ENCODE peak calls at places on chromosome 21, in eight cellular contexts. One of them, this sample, is unnamed.

GRCh38 chr21:46214478-46215340 is 13.9 kb downstream of the LSS start:
- DNase-seq in fibroblast of mammary gland: no peak
- DNase-seq in WTC11: no peak
- DNase-seq in pancreas: peak; percentile 55
- DNase-seq in astrocyte of the spinal cord: no peak
- DNase-seq in CD14-positive monocyte: no peak
- DNase-seq in heart left ventricle: no peak
- DNase-seq in astrocyte of the cerebellum: no peak
- DNase-seq in this sample: no peak

GRCh38 chr21:29647353-29647781 is 292.4 kb downstream of the GRIK1 start:
- DNase-seq in pancreas: no peak
- DNase-seq in fibroblast of mammary gland: peak; percentile 22
- DNase-seq in astrocyte of the cerebellum: no peak
- DNase-seq in astrocyte of the spinal cord: peak; percentile 37
- DNase-seq in heart left ventricle: no peak
- DNase-seq in CD14-positive monocyte: peak; percentile 44
- DNase-seq in WTC11: no peak
- DNase-seq in this sample: no peak

GRCh38 chr21:46538262-46538661 is 66.6 kb downstream of the S100B start:
- DNase-seq in astrocyte of the spinal cord: no peak
- DNase-seq in CD14-positive monocyte: no peak
- DNase-seq in heart left ventricle: no peak
- DNase-seq in fibroblast of mammary gland: no peak
- DNase-seq in astrocyte of the cerebellum: no peak
- DNase-seq in WTC11: no peak
- DNase-seq in pancreas: no peak
- DNase-seq in this sample: no peak

GRCh38 chr21:15289896-15290841 is 225.4 kb upstream of the NRIP1 start:
- DNase-seq in WTC11: peak; percentile 88
- DNase-seq in fibroblast of mammary gland: no peak
- DNase-seq in heart left ventricle: peak; percentile 63
- DNase-seq in CD14-positive monocyte: no peak
- DNase-seq in astrocyte of the spinal cord: no peak
- DNase-seq in astrocyte of the cerebellum: no peak
- DNase-seq in pancreas: peak; percentile 90
- DNase-seq in this sample: peak; percentile 46

GRCh38 chr21:39518055-39518844 is 66.5 kb downstream of the SH3BGR start:
- DNase-seq in fibroblast of mammary gland: peak; percentile 48
- DNase-seq in astrocyte of the cerebellum: peak; percentile 16
- DNase-seq in WTC11: peak; percentile 78
- DNase-seq in pancreas: no peak
- DNase-seq in CD14-positive monocyte: no peak
- DNase-seq in heart left ventricle: no peak
- DNase-seq in astrocyte of the spinal cord: peak; percentile 53
- DNase-seq in this sample: peak; percentile 57

GRCh38 chr21:34191876-34192275 is 118.5 kb downstream of the MRPS6 start:
- DNase-seq in fibroblast of mammary gland: no peak
- DNase-seq in heart left ventricle: no peak
- DNase-seq in astrocyte of the cerebellum: no peak
- DNase-seq in pancreas: no peak
- DNase-seq in CD14-positive monocyte: no peak
- DNase-seq in WTC11: no peak
- DNase-seq in astrocyte of the spinal cord: no peak
- DNase-seq in this sample: no peak

GRCh38 chr21:8989261-8989882 is 1532.0 kb upstream of the TPTE start:
- DNase-seq in astrocyte of the cerebellum: no peak
- DNase-seq in WTC11: no peak
- DNase-seq in pancreas: no peak
- DNase-seq in astrocyte of the spinal cord: no peak
- DNase-seq in fibroblast of mammary gland: no peak
- DNase-seq in heart left ventricle: no peak
- DNase-seq in CD14-positive monocyte: no peak
- DNase-seq in this sample: no peak

GRCh38 chr21:43854773-43855633 is 10.0 kb upstream of the AGPAT3 start:
- DNase-seq in WTC11: no peak
- DNase-seq in fibroblast of mammary gland: no peak
- DNase-seq in CD14-positive monocyte: peak; percentile 67
- DNase-seq in heart left ventricle: no peak
- DNase-seq in astrocyte of the spinal cord: no peak
- DNase-seq in astrocyte of the cerebellum: no peak
- DNase-seq in pancreas: peak; percentile 43
- DNase-seq in this sample: no peak

GRCh38 chr21:28818663-28819278 is 173.9 kb downstream of the LTN1 start:
- DNase-seq in fibroblast of mammary gland: peak; percentile 64
- DNase-seq in pancreas: no peak
- DNase-seq in astrocyte of the cerebellum: no peak
- DNase-seq in WTC11: no peak
- DNase-seq in heart left ventricle: no peak
- DNase-seq in astrocyte of the spinal cord: no peak
- DNase-seq in CD14-positive monocyte: no peak
- DNase-seq in this sample: no peak

GRCh38 chr21:29854795-29855194 is 85.0 kb downstream of the GRIK1 start:
- DNase-seq in CD14-positive monocyte: no peak
- DNase-seq in heart left ventricle: no peak
- DNase-seq in WTC11: no peak
- DNase-seq in astrocyte of the spinal cord: no peak
- DNase-seq in astrocyte of the cerebellum: no peak
- DNase-seq in pancreas: no peak
- DNase-seq in fibroblast of mammary gland: no peak
- DNase-seq in this sample: no peak

GRCh38 chr21:38853421-38853919 is 47.7 kb downstream of the ETS2 start:
- DNase-seq in heart left ventricle: no peak
- DNase-seq in WTC11: no peak
- DNase-seq in astrocyte of the spinal cord: peak; percentile 96
- DNase-seq in pancreas: no peak
- DNase-seq in fibroblast of mammary gland: peak; percentile 95
- DNase-seq in astrocyte of the cerebellum: peak; percentile 89
- DNase-seq in CD14-positive monocyte: peak; percentile 80
- DNase-seq in this sample: no peak

GRCh38 chr21:38847556-38847955 is 41.8 kb downstream of the ETS2 start:
- DNase-seq in astrocyte of the spinal cord: peak; percentile 40
- DNase-seq in pancreas: no peak
- DNase-seq in fibroblast of mammary gland: no peak
- DNase-seq in CD14-positive monocyte: no peak
- DNase-seq in astrocyte of the cerebellum: no peak
- DNase-seq in heart left ventricle: no peak
- DNase-seq in WTC11: no peak
- DNase-seq in this sample: no peak

GRCh38 chr21:16269497-16269896 is 539.7 kb downstream of the USP25 start:
- DNase-seq in astrocyte of the cerebellum: no peak
- DNase-seq in astrocyte of the spinal cord: no peak
- DNase-seq in fibroblast of mammary gland: no peak
- DNase-seq in CD14-positive monocyte: no peak
- DNase-seq in pancreas: no peak
- DNase-seq in heart left ventricle: no peak
- DNase-seq in WTC11: no peak
- DNase-seq in this sample: no peak

GRCh38 chr21:40186036-40186435 is 318.8 kb downstream of the PCP4 start:
- DNase-seq in astrocyte of the spinal cord: peak; percentile 40
- DNase-seq in WTC11: no peak
- DNase-seq in CD14-positive monocyte: no peak
- DNase-seq in heart left ventricle: no peak
- DNase-seq in astrocyte of the cerebellum: peak; percentile 62
- DNase-seq in pancreas: no peak
- DNase-seq in fibroblast of mammary gland: no peak
- DNase-seq in this sample: no peak

GRCh38 chr21:36713746-36714145 is 14.8 kb downstream of the SIM2 start:
- DNase-seq in astrocyte of the spinal cord: no peak
- DNase-seq in CD14-positive monocyte: no peak
- DNase-seq in heart left ventricle: no peak
- DNase-seq in astrocyte of the cerebellum: no peak
- DNase-seq in fibroblast of mammary gland: no peak
- DNase-seq in WTC11: no peak
- DNase-seq in pancreas: no peak
- DNase-seq in this sample: no peak

GRCh38 chr21:43740497-43741156 is 21.7 kb downstream of the PDXK start:
- DNase-seq in fibroblast of mammary gland: peak; percentile 45
- DNase-seq in astrocyte of the spinal cord: peak; percentile 17
- DNase-seq in pancreas: peak; percentile 87
- DNase-seq in CD14-positive monocyte: no peak
- DNase-seq in heart left ventricle: no peak
- DNase-seq in astrocyte of the cerebellum: no peak
- DNase-seq in WTC11: peak; percentile 63
- DNase-seq in this sample: peak; percentile 32

GRCh38 chr21:46161180-46161799 is 5.9 kb upstream of the FTCD start:
- DNase-seq in fibroblast of mammary gland: no peak
- DNase-seq in pancreas: peak; percentile 68
- DNase-seq in WTC11: no peak
- DNase-seq in CD14-positive monocyte: no peak
- DNase-seq in heart left ventricle: peak; percentile 51
- DNase-seq in astrocyte of the spinal cord: no peak
- DNase-seq in astrocyte of the cerebellum: no peak
- DNase-seq in this sample: no peak

GRCh38 chr21:37862536-37862935 is 53.7 kb downstream of the KCNJ6 start:
- DNase-seq in pancreas: no peak
- DNase-seq in astrocyte of the cerebellum: no peak
- DNase-seq in astrocyte of the spinal cord: peak; percentile 32
- DNase-seq in heart left ventricle: no peak
- DNase-seq in fibroblast of mammary gland: no peak
- DNase-seq in WTC11: no peak
- DNase-seq in CD14-positive monocyte: no peak
- DNase-seq in this sample: no peak

GRCh38 chr21:16829532-16829931 is 683.3 kb upstream of the CXADR start:
- DNase-seq in fibroblast of mammary gland: no peak
- DNase-seq in CD14-positive monocyte: no peak
- DNase-seq in pancreas: no peak
- DNase-seq in heart left ventricle: no peak
- DNase-seq in astrocyte of the spinal cord: no peak
- DNase-seq in WTC11: no peak
- DNase-seq in astrocyte of the cerebellum: no peak
- DNase-seq in this sample: no peak

GRCh38 chr21:16588433-16588860 is 858.7 kb downstream of the USP25 start:
- DNase-seq in CD14-positive monocyte: no peak
- DNase-seq in pancreas: peak; percentile 41
- DNase-seq in astrocyte of the cerebellum: no peak
- DNase-seq in astrocyte of the spinal cord: peak; percentile 81
- DNase-seq in fibroblast of mammary gland: peak; percentile 90
- DNase-seq in WTC11: peak; percentile 45
- DNase-seq in heart left ventricle: peak; percentile 64
- DNase-seq in this sample: peak; percentile 48

GRCh38 chr21:38995755-38996154 is 187.5 kb downstream of the PSMG1 start:
- DNase-seq in pancreas: no peak
- DNase-seq in heart left ventricle: no peak
- DNase-seq in WTC11: no peak
- DNase-seq in CD14-positive monocyte: no peak
- DNase-seq in fibroblast of mammary gland: no peak
- DNase-seq in astrocyte of the spinal cord: no peak
- DNase-seq in astrocyte of the cerebellum: no peak
- DNase-seq in this sample: no peak

GRCh38 chr21:46017148-46017547 is 35.6 kb downstream of the COL6A1 start:
- DNase-seq in astrocyte of the spinal cord: no peak
- DNase-seq in fibroblast of mammary gland: no peak
- DNase-seq in pancreas: no peak
- DNase-seq in CD14-positive monocyte: no peak
- DNase-seq in heart left ventricle: no peak
- DNase-seq in astrocyte of the cerebellum: no peak
- DNase-seq in WTC11: no peak
- DNase-seq in this sample: no peak

GRCh38 chr21:26091480-26092018 is 79.0 kb downstream of the APP start:
- DNase-seq in fibroblast of mammary gland: no peak
- DNase-seq in pancreas: no peak
- DNase-seq in WTC11: no peak
- DNase-seq in CD14-positive monocyte: no peak
- DNase-seq in heart left ventricle: no peak
- DNase-seq in astrocyte of the spinal cord: no peak
- DNase-seq in astrocyte of the cerebellum: no peak
- DNase-seq in this sample: no peak
- TF ChIP-seq CTCF in fibroblast of mammary gland: peak; percentile 14
- TF ChIP-seq CTCF in pancreas: no peak
- TF ChIP-seq CTCF in WTC11: no peak
- TF ChIP-seq CTCF in CD14-positive monocyte: no peak
- TF ChIP-seq CTCF in heart left ventricle: no peak
- TF ChIP-seq CTCF in astrocyte of the spinal cord: no peak
- TF ChIP-seq CTCF in astrocyte of the cerebellum: no peak
- TF ChIP-seq CTCF in this sample: peak; percentile 30

GRCh38 chr21:44909719-44910118 is 11.0 kb downstream of the ITGB2 start:
- DNase-seq in heart left ventricle: no peak
- DNase-seq in WTC11: no peak
- DNase-seq in astrocyte of the cerebellum: no peak
- DNase-seq in astrocyte of the spinal cord: no peak
- DNase-seq in pancreas: no peak
- DNase-seq in fibroblast of mammary gland: no peak
- DNase-seq in CD14-positive monocyte: no peak
- DNase-seq in this sample: no peak
- TF ChIP-seq CTCF in heart left ventricle: no peak
- TF ChIP-seq CTCF in WTC11: no peak
- TF ChIP-seq CTCF in astrocyte of the cerebellum: no peak
- TF ChIP-seq CTCF in astrocyte of the spinal cord: no peak
- TF ChIP-seq CTCF in pancreas: no peak
- TF ChIP-seq CTCF in fibroblast of mammary gland: no peak
- TF ChIP-seq CTCF in CD14-positive monocyte: no peak
- TF ChIP-seq CTCF in this sample: no peak

DNA sequence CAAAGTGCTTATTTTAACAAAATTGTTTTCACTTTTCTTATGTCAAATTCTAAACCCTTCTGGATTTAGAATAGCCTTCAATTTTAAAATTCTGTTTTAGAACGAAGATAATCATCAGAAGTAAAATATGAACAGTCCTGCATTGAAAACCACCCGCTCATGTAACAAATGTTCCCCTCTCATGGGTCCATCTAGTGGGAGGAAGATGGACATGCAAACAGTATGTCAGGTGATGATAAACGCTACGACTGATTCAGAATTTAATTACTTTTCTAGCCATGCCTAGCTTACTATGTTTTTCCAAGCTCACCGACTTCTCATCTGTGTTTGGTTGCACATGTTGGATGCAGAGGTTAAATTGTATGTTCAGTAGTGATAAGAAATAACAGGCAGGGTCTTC is 23.5 kb downstream of the SOD1 start:
- DNase-seq in fibroblast of mammary gland: no peak
- DNase-seq in astrocyte of the cerebellum: no peak
- DNase-seq in CD14-positive monocyte: no peak
- DNase-seq in heart left ventricle: no peak
- DNase-seq in astrocyte of the spinal cord: no peak
- DNase-seq in pancreas: no peak
- DNase-seq in WTC11: no peak
- DNase-seq in this sample: no peak
- TF ChIP-seq CTCF in fibroblast of mammary gland: no peak
- TF ChIP-seq CTCF in astrocyte of the cerebellum: peak; percentile 19
- TF ChIP-seq CTCF in CD14-positive monocyte: no peak
- TF ChIP-seq CTCF in heart left ventricle: no peak
- TF ChIP-seq CTCF in astrocyte of the spinal cord: no peak
- TF ChIP-seq CTCF in pancreas: no peak
- TF ChIP-seq CTCF in WTC11: no peak
- TF ChIP-seq CTCF in this sample: peak; percentile 22

DNA sequence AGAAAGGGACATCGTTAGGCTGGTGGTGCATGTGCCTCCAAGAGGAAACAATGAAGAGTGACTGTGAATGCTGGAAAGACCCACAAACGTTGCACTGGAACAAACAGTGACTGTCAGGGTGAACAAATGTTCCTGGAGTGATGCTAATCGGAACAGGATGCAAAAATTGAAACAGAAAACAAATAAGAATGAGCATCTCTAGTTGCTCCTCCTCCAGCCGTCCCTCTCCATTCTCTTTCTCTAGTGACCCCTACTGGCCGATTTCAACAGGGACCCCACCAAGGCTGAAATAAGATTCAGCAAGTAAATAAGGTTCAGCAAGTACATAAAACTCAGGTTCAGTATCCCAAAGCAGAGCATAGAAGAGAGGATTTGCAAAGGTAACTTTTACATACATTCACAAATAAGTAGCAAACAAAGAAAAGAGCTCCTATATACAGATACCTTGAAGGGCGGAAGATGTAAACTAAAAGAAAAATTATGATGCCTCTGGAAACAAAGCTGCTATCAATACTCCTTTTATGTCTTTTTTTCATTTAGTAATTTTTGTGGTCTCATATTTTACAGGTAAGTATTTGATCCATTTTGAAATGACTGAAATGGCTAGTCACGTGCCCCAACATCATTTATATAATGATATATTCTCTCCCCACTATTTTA is 836.1 kb upstream of the ADAMTS5 start:
- DNase-seq in astrocyte of the spinal cord: peak; percentile 38
- DNase-seq in pancreas: no peak
- DNase-seq in heart left ventricle: no peak
- DNase-seq in WTC11: peak; percentile 62
- DNase-seq in CD14-positive monocyte: no peak
- DNase-seq in fibroblast of mammary gland: peak; percentile 60
- DNase-seq in astrocyte of the cerebellum: peak; percentile 3
- DNase-seq in this sample: peak; percentile 36
- TF ChIP-seq CTCF in astrocyte of the spinal cord: peak; percentile 74
- TF ChIP-seq CTCF in pancreas: peak; percentile 50
- TF ChIP-seq CTCF in heart left ventricle: peak; percentile 64
- TF ChIP-seq CTCF in WTC11: peak; percentile 54
- TF ChIP-seq CTCF in CD14-positive monocyte: peak; percentile 53
- TF ChIP-seq CTCF in fibroblast of mammary gland: peak; percentile 86
- TF ChIP-seq CTCF in astrocyte of the cerebellum: peak; percentile 63
- TF ChIP-seq CTCF in this sample: peak; percentile 65

This sample was measured in neural crest cell.